ENCODE peak calls at places on chromosome 4, in seven cellular contexts. L is T47D, D is HCT116, K is HepG2, C is GM12878, B is H1, S is SK-N-SH. H is an unnamed sample.

GRCh38 chr4:121777625-121778024 is 12.7 kb upstream of the SMIM43 start:
- DNase-seq in L (no peak), D (no peak), K (no peak), C (no peak), B (no peak), S (no peak), H (no peak)

GRCh38 chr4:172168888-172169287 is 355.7 kb downstream of the GALNTL6 start:
- DNase-seq in L (no peak), D (no peak), K (no peak), C (no peak), B (no peak), S (no peak), H (no peak)

GRCh38 chr4:147640331-147640730 is 23.1 kb downstream of the TMEM184C start:
- DNase-seq in L (no peak), D (no peak), K (no peak), C (no peak), B (no peak), S (no peak), H (no peak)

GRCh38 chr4:71498002-71498401 is 159.2 kb downstream of the SLC4A4 start:
- DNase-seq in L (no peak), D (no peak), K (no peak), C (no peak), B (no peak), S (no peak), H (no peak)

GRCh38 chr4:115841873-115842272 is 728.5 kb upstream of the NDST4 start:
- DNase-seq in L (no peak), D (no peak), K (no peak), C (no peak), B (no peak), S (no peak), H (no peak)

GRCh38 chr4:78058591-78059523 is 1.7 kb downstream of the FRAS1 start:
- DNase-seq in L (peak), D (no peak), K (peak), C (no peak), B (peak), S (peak), H (no peak)

GRCh38 chr4:168815373-168816345 is 194.4 kb downstream of the CBR4 start:
- DNase-seq in L (no peak), D (no peak), K (no peak), C (no peak), B (no peak), S (no peak), H (no peak)

GRCh38 chr4:38728651-38729141 is 54.1 kb downstream of the TLR10 start:
- DNase-seq in L (no peak), D (peak), K (peak), C (no peak), B (peak), S (no peak), H (no peak)

GRCh38 chr4:158710814-158711213 is 12.4 kb downstream of the PPID start:
- DNase-seq in L (no peak), D (no peak), K (no peak), C (no peak), B (no peak), S (no peak), H (no peak)

GRCh38 chr4:170089274-170089742 is 448 bp downstream of the AADAT start:
- DNase-seq in L (no peak), D (no peak), K (peak), C (no peak), B (no peak), S (peak), H (no peak)

GRCh38 chr4:140308366-140309123 is 64.9 kb upstream of the SCOC start:
- DNase-seq in L (no peak), D (no peak), K (no peak), C (no peak), B (no peak), S (no peak), H (no peak)

GRCh38 chr4:25172964-25173917 is 13.0 kb upstream of the SEPSECS start:
- DNase-seq in L (no peak), D (peak), K (no peak), C (no peak), B (no peak), S (no peak), H (peak)

DNA sequence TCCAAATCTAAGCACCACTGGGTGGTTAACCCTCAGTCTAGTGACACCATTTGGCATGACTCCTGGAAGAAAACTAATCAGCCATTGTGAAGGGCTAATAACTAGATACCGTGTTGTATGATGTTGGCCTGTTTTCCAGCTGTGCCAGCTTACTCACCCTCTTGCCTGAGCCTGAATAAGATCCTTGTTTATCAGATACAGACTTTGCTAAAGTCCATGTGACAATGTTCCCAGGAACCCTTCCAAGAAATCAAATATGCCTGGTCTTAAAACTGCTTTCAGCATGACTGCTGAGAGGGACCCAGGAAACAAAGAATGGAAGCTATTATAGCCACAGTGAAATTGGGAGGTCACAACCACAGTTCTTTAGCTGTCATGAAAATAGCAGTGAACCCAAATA is 640.8 kb upstream of the INTU start:
- DNase-seq in L (no peak), D (no peak), K (no peak), C (no peak), B (no peak), S (no peak), H (no peak)
- TF ChIP-seq JUND in L (no peak), D (no peak), K (no peak), C (no peak), B (no peak), S (no peak), H (no peak)

GRCh38 chr4:107999932-108000539 is 10.3 kb downstream of the HADH start:
- DNase-seq in L (no peak), D (no peak), K (no peak), C (no peak), B (no peak), S (no peak), H (no peak)
- TF ChIP-seq JUND in L (no peak), D (no peak), K (no peak), C (no peak), B (no peak), S (no peak), H (peak)

GRCh38 chr4:57265831-57266582 is 155.8 kb upstream of the IGFBP7 start:
- DNase-seq in L (no peak), D (no peak), K (no peak), C (no peak), B (peak), S (no peak), H (no peak)
- TF ChIP-seq JUND in L (no peak), D (no peak), K (no peak), C (no peak), B (no peak), S (no peak), H (no peak)

GRCh38 chr4:3767569-3768288 is 1.5 kb downstream of the ADRA2C start:
- DNase-seq in L (no peak), D (no peak), K (no peak), C (no peak), B (no peak), S (peak), H (no peak)

GRCh38 chr4:3768842-3769641 is 2.9 kb downstream of the ADRA2C start:
- DNase-seq in L (no peak), D (no peak), K (peak), C (no peak), B (no peak), S (no peak), H (no peak)

GRCh38 chr4:3765271-3766206 is 646 bp upstream of the ADRA2C start:
- DNase-seq in L (peak), D (no peak), K (peak), C (no peak), B (no peak), S (peak), H (peak)

GRCh38 chr4:3766207-3766790 is at the start of gene ADRA2C:
- DNase-seq in L (peak), D (no peak), K (peak), C (no peak), B (no peak), S (peak), H (peak)

GRCh38 chr4:3766791-3767561 is 791 bp downstream of the ADRA2C start:
- DNase-seq in L (no peak), D (no peak), K (no peak), C (no peak), B (no peak), S (peak), H (no peak)
- TF ChIP-seq JUND in L (no peak), D (no peak), K (no peak), C (no peak), B (no peak), S (no peak), H (no peak)

GRCh38 chr4:124321370-124321769 is 391.2 kb downstream of the ANKRD50 start:
- DNase-seq in L (no peak), D (no peak), K (no peak), C (no peak), B (no peak), S (no peak), H (no peak)
- TF ChIP-seq JUND in L (no peak), D (no peak), K (no peak), C (no peak), B (no peak), S (no peak), H (no peak)